ENCODE peak calls at places on chromosomes 13 and 19, in five cellular contexts. Q, J, G, S and K are unnamed samples.

GRCh38 chr13:28611654-28612131 is 47.2 kb upstream of the POMP start:
- DNase-seq in J (no peak), S (no peak), G (no peak), Q (peak), K (no peak)

GRCh38 chr19:15508035-15508710 is at the start of gene CYP4F22:
- DNase-seq in G (no peak), J (peak), Q (no peak), S (no peak), K (no peak)

GRCh38 chr19:33750587-33751385 is 45.9 kb upstream of the KCTD15 start:
- DNase-seq in Q (no peak), G (no peak), S (no peak), J (no peak), K (no peak)

GRCh38 chr13:31264146-31264545 is 64.4 kb downstream of the B3GLCT start:
- DNase-seq in G (no peak), S (no peak), Q (peak), J (no peak), K (no peak)

GRCh38 chr19:6354098-6354674 is 7.1 kb upstream of the CLPP start:
- DNase-seq in Q (peak), J (no peak), G (no peak), S (no peak), K (no peak)

GRCh38 chr19:15404097-15404779 is 14.6 kb downstream of the AKAP8L start:
- DNase-seq in G (no peak), S (no peak), Q (no peak), J (no peak), K (no peak)

GRCh38 chr19:15028490-15028889 is 20.8 kb upstream of the CASP14 start:
- DNase-seq in S (no peak), G (no peak), Q (no peak), J (no peak), K (no peak)

GRCh38 chr19:32581704-32582164 is 744 bp downstream of the PDCD5 start:
- DNase-seq in S (peak), Q (peak), J (no peak), G (peak), K (no peak)

GRCh38 chr19:10193666-10194499 is 870 bp downstream of the DNMT1 start:
- DNase-seq in Q (peak), S (peak), J (no peak), G (no peak), K (no peak)

DNA sequence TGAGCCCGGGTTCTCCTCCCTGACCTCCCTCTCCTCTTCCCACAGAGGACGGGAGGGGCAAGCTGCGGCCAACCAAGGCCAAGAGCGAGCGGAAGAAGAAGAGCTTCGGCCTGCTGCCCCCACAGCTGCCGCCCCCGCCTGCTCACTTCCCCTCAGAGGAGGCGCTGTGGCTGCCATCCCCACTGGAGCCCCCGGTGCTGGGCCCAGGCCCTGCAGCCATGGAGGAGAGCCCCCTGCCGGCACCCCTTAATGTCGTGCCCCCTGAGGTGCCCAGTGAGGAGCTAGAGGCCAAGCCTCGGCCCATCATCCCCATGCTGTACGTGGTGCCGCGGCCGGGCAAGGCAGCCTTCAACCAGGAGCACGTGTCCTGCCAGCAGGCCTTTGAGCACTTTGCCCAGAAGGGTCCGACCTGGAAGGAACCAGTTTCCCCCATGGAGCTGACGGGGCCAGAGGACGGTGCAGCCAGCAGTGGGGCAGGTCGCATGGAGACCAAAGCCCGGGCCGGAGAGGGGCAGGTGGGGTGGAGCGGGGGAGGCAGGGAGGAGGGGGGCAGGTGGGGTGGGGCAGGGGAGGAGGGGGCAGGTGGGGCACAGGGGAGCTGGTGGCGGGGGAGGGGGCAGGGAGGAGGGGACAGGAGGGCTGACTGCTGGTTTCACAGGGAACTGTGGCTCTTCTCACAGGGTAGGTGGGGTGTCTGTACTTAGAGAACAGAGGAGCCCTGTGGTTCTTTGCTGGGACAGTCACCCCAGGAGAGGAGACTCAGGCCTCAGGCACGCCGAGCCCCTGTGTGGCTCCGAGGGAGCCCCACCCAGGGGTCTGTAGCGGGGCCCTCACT is 162.3 kb downstream of the KDM4B start:
- DNase-seq in S (no peak), G (no peak), J (no peak), Q (no peak), K (peak)
- TF ChIP-seq CTCF in S (no peak), G (no peak), J (no peak), Q (no peak), K (no peak)

GRCh38 chr13:80199585-80200292 is 141.2 kb downstream of the SPRY2 start:
- DNase-seq in G (no peak), Q (no peak), J (no peak), S (no peak), K (no peak)
- TF ChIP-seq CTCF in G (no peak), Q (no peak), J (no peak), S (no peak), K (no peak)

GRCh38 chr19:49019242-49019932 is 2.5 kb upstream of the LHB start:
- DNase-seq in G (peak), J (peak), Q (peak), S (no peak), K (peak)
- TF ChIP-seq CTCF in G (peak), J (no peak), Q (no peak), S (no peak), K (no peak)

GRCh38 chr13:63403726-63404125 is 1988.1 kb upstream of the PCDH20 start:
- DNase-seq in Q (no peak), J (no peak), G (no peak), S (no peak), K (no peak)
- TF ChIP-seq CTCF in Q (no peak), J (no peak), G (no peak), S (no peak), K (no peak)

GRCh38 chr13:110616103-110617101 is 1.1 kb downstream of the NAXD start:
- DNase-seq in J (no peak), Q (peak), S (peak), G (no peak), K (peak)
- TF ChIP-seq CTCF in J (no peak), Q (peak), S (no peak), G (no peak), K (no peak)